ENCODE peak calls at places on chromosome 2, in seven cellular contexts. L is D721Med; S is ELR; Q is Caki2; Z is BJ; M is Daoy; J is activated effector memory CD4-positive, alpha-beta T cell treated with anti-CD3 and anti-CD28 coated beads, Interleukin-2, amount 50 U/mL, for 16 hours. F is an unnamed sample.

GRCh38 chr2:3651686-3652516 is 6.1 kb upstream of the ALLC start:
- DNase-seq in L (peak; percentile 81), S (no peak), Q (no peak), Z (no peak), M (peak; percentile 66), J (peak; percentile 82), F (no peak)

GRCh38 chr2:44655401-44655864 is 286.1 kb upstream of the SIX3 start:
- DNase-seq in L (no peak), S (no peak), Q (peak; percentile 92), Z (no peak), M (no peak), J (no peak), F (no peak)

GRCh38 chr2:102065675-102066252 is 74.0 kb downstream of the IL1R2 start:
- DNase-seq in L (no peak), S (peak; percentile 89), Q (peak; percentile 37), Z (no peak), M (peak; percentile 77), J (no peak), F (peak; percentile 93)

GRCh38 chr2:96404446-96405373 is 69.1 kb downstream of the NCAPH start:
- DNase-seq in L (no peak), S (no peak), Q (no peak), Z (no peak), M (no peak), J (no peak), F (no peak)

GRCh38 chr2:1743396-1744150 is 742 bp downstream of the PXDN start:
- DNase-seq in L (no peak), S (peak; percentile 67), Q (no peak), Z (no peak), M (peak; percentile 74), J (no peak), F (no peak)

GRCh38 chr2:46764547-46764946 is 151.1 kb downstream of the MCFD2 start:
- DNase-seq in L (no peak), S (no peak), Q (no peak), Z (no peak), M (no peak), J (no peak), F (no peak)

GRCh38 chr2:219521066-219521880 is 7.0 kb downstream of the ASIC4 start:
- DNase-seq in L (peak; percentile 96), S (peak; percentile 70), Q (peak; percentile 58), Z (no peak), M (peak; percentile 59), J (no peak), F (peak; percentile 63)

GRCh38 chr2:234468503-234468902 is 28.4 kb downstream of the ARL4C start:
- DNase-seq in L (no peak), S (no peak), Q (no peak), Z (no peak), M (peak; percentile 41), J (no peak), F (no peak)

GRCh38 chr2:203891474-203891873 is 23.9 kb downstream of the CTLA4 start:
- DNase-seq in L (no peak), S (peak; percentile 27), Q (no peak), Z (no peak), M (no peak), J (no peak), F (no peak)

GRCh38 chr2:74387346-74387745 is 7.2 kb upstream of the DCTN1 start:
- DNase-seq in L (no peak), S (peak; percentile 25), Q (no peak), Z (no peak), M (no peak), J (no peak), F (peak; percentile 20)

GRCh38 chr2:63819765-63820717 is 21.7 kb upstream of the UGP2 start:
- DNase-seq in L (no peak), S (no peak), Q (no peak), Z (no peak), M (no peak), J (no peak), F (no peak)

GRCh38 chr2:43305537-43305936 is 79.1 kb upstream of the ZFP36L2 start:
- DNase-seq in L (no peak), S (no peak), Q (no peak), Z (no peak), M (no peak), J (no peak), F (no peak)

GRCh38 chr2:1835581-1836201 is 91.4 kb upstream of the PXDN start:
- DNase-seq in L (no peak), S (no peak), Q (no peak), Z (no peak), M (no peak), J (no peak), F (no peak)

GRCh38 chr2:8006626-8007025 is 675.2 kb upstream of the ID2 start:
- DNase-seq in L (no peak), S (no peak), Q (no peak), Z (no peak), M (no peak), J (no peak), F (no peak)

GRCh38 chr2:158071018-158071417 is 30.7 kb upstream of the UPP2 start:
- DNase-seq in L (no peak), S (no peak), Q (no peak), Z (no peak), M (no peak), J (no peak), F (no peak)

GRCh38 chr2:215059724-215060123 is 78.7 kb downstream of the ABCA12 start:
- DNase-seq in L (no peak), S (peak; percentile 2), Q (no peak), Z (no peak), M (no peak), J (no peak), F (peak; percentile 7)

GRCh38 chr2:79887747-79888374 is 375.0 kb downstream of the CTNNA2 start:
- DNase-seq in L (no peak), S (peak; percentile 60), Q (peak; percentile 30), Z (peak; percentile 6), M (peak; percentile 3), J (no peak), F (peak; percentile 30)

GRCh38 chr2:227613272-227613660 is 1.4 kb downstream of the SCYGR3 start:
- DNase-seq in L (no peak), S (no peak), Q (no peak), Z (no peak), M (no peak), J (no peak), F (no peak)

GRCh38 chr2:43877782-43878464 is 39.2 kb downstream of the ABCG8 start:
- DNase-seq in L (peak; percentile 55), S (peak; percentile 71), Q (peak; percentile 60), Z (peak; percentile 3), M (peak; percentile 62), J (peak; percentile 85), F (peak; percentile 48)

GRCh38 chr2:181581534-181581933 is 75.4 kb downstream of the CERKL start:
- DNase-seq in L (no peak), S (no peak), Q (no peak), Z (no peak), M (no peak), J (no peak), F (no peak)

GRCh38 chr2:209614630-209615369 is 156.8 kb upstream of the UNC80 start:
- DNase-seq in L (no peak), S (no peak), Q (no peak), Z (no peak), M (no peak), J (no peak), F (no peak)

GRCh38 chr2:28419705-28420270 is 27.1 kb downstream of the FOSL2 start:
- DNase-seq in L (no peak), S (no peak), Q (no peak), Z (no peak), M (no peak), J (peak; percentile 52), F (no peak)

GRCh38 chr2:61018319-61018750 is 280 bp upstream of the PUS10 start:
- DNase-seq in L (no peak), S (no peak), Q (no peak), Z (no peak), M (no peak), J (no peak), F (no peak)

GRCh38 chr2:74571058-74571457 is 16.5 kb downstream of the DOK1 start:
- DNase-seq in L (no peak), S (no peak), Q (no peak), Z (no peak), M (no peak), J (no peak), F (no peak)

GRCh38 chr2:156589381-156590079 is 153.4 kb downstream of the GPD2 start:
- DNase-seq in L (no peak), S (peak; percentile 60), Q (peak; percentile 35), Z (no peak), M (peak; percentile 11), J (no peak), F (peak; percentile 38)